ENCODE peak calls at places on chromosomes 11 and 22, in four cellular contexts. One of them, this sample, is unnamed.
A peak's percentile ranks its signal among the peaks of the same experiment; 100 is the strongest.

GRCh38 chr22:37275134-37275533 is 7.2 kb upstream of the CYTH4 start:
- DNase-seq in HepG2: no peak
- DNase-seq in H1: no peak
- DNase-seq in SK-N-SH: no peak
- DNase-seq in this sample: no peak

GRCh38 chr11:69088676-69089146 is 40.0 kb downstream of the TPCN2 start:
- DNase-seq in H1: peak; percentile 70
- DNase-seq in SK-N-SH: peak; percentile 97
- DNase-seq in HepG2: peak; percentile 75
- DNase-seq in this sample: peak; percentile 75

GRCh38 chr11:121241300-121242176 is 51.0 kb upstream of the SC5D start:
- DNase-seq in SK-N-SH: peak; percentile 30
- DNase-seq in HepG2: no peak
- DNase-seq in H1: no peak
- DNase-seq in this sample: no peak

GRCh38 chr11:47858169-47858543 is 10.0 kb upstream of the NUP160 start:
- DNase-seq in SK-N-SH: no peak
- DNase-seq in H1: no peak
- DNase-seq in HepG2: no peak
- DNase-seq in this sample: no peak

GRCh38 chr11:10305262-10305963 is 540 bp downstream of the ADM start:
- DNase-seq in SK-N-SH: peak; percentile 76
- DNase-seq in HepG2: peak; percentile 33
- DNase-seq in H1: no peak
- DNase-seq in this sample: no peak

GRCh38 chr11:20360650-20361049 is 2.9 kb upstream of the HTATIP2 start:
- DNase-seq in HepG2: peak; percentile 53
- DNase-seq in H1: no peak
- DNase-seq in SK-N-SH: no peak
- DNase-seq in this sample: no peak

GRCh38 chr22:37747090-37747714 is 50.4 kb downstream of the TRIOBP start:
- DNase-seq in SK-N-SH: peak; percentile 60
- DNase-seq in HepG2: no peak
- DNase-seq in H1: no peak
- DNase-seq in this sample: no peak

GRCh38 chr11:18729426-18729825 is 3.4 kb upstream of the IGSF22 start:
- DNase-seq in SK-N-SH: no peak
- DNase-seq in HepG2: no peak
- DNase-seq in H1: no peak
- DNase-seq in this sample: no peak

GRCh38 chr22:48199667-48200066 is 1437.2 kb downstream of the TBC1D22A start:
- DNase-seq in H1: no peak
- DNase-seq in HepG2: no peak
- DNase-seq in SK-N-SH: no peak
- DNase-seq in this sample: no peak

GRCh38 chr11:105109855-105110750 is 29.5 kb downstream of the CARD18 start:
- DNase-seq in H1: no peak
- DNase-seq in HepG2: no peak
- DNase-seq in SK-N-SH: no peak
- DNase-seq in this sample: no peak
- H3K9ac ChIP-seq in H1: no peak overlapping the region
- H3K9ac ChIP-seq in HepG2: no peak overlapping the region
- H3K9ac ChIP-seq in SK-N-SH: no peak overlapping the region
- H3K9ac ChIP-seq in this sample: no peak overlapping the region

DNA sequence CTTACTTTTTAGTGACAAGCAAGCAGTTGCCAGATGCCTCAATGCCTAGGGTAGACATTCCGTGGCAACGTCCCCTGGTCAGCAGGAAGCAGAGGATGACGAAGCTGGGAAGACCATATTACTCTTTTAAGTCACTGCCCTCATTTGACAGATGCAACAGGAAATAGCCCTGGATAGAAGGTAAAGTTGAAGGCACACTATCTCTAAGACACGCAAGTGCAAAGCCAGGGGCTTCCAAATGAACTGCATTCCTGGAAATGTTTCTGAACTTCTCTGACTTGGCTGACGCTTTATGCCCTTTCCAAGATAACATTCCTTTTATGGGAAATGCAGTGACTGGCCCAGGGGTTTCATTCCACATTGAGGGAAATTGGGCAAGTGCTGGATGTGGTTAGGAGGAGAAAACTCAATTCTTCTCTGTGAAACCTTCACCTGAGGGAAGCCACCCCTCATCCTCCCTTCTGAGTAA is 14.7 kb downstream of the PCSK7 start:
- DNase-seq in HepG2: no peak
- DNase-seq in H1: no peak
- DNase-seq in SK-N-SH: no peak
- DNase-seq in this sample: no peak
- TF ChIP-seq YY1 in HepG2: no peak
- TF ChIP-seq YY1 in H1: no peak
- TF ChIP-seq YY1 in SK-N-SH: no peak
- TF ChIP-seq YY1 in this sample: no peak

GRCh38 chr11:100152751-100153150 is 534.3 kb upstream of the ARHGAP42 start:
- DNase-seq in HepG2: no peak
- DNase-seq in H1: no peak
- DNase-seq in SK-N-SH: no peak
- DNase-seq in this sample: no peak

DNA sequence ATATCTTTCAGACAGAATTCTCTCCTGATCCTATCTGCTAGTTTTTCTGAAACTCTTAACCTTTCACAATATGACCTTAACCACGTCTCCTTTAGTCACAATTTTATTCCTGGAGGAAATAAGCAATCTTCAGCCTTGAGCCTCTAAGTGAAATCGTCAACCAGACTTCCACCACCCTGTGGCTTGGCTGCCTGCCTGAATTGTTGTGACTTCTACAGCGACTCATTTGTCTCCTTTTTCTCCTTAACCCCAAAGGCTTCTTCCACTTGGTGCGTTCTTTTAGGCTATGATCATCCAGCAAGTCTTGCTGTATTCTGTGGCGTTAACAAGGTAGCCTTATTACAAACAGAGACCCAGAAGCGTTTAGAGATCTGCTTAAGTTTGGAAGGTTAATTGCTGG is 535.1 kb upstream of the ARHGAP42 start:
- DNase-seq in H1: no peak
- DNase-seq in SK-N-SH: no peak
- DNase-seq in HepG2: no peak
- DNase-seq in this sample: no peak
- H3K9ac ChIP-seq in H1: no peak overlapping the region
- H3K9ac ChIP-seq in SK-N-SH: no peak overlapping the region
- H3K9ac ChIP-seq in HepG2: no peak overlapping the region
- H3K9ac ChIP-seq in this sample: no peak overlapping the region

GRCh38 chr22:42717197-42717967 is 3.3 kb downstream of the A4GALT start:
- DNase-seq in H1: peak; percentile 36
- DNase-seq in HepG2: no peak
- DNase-seq in SK-N-SH: no peak
- DNase-seq in this sample: no peak
- TF ChIP-seq YY1 in H1: no peak
- TF ChIP-seq YY1 in HepG2: no peak
- TF ChIP-seq YY1 in SK-N-SH: no peak
- TF ChIP-seq YY1 in this sample: no peak

GRCh38 chr11:118909619-118910308 is 16.0 kb downstream of the BCL9L start:
- DNase-seq in HepG2: no peak
- DNase-seq in H1: no peak
- DNase-seq in SK-N-SH: no peak
- DNase-seq in this sample: no peak

GRCh38 chr11:118911113-118911879 is 14.4 kb downstream of the BCL9L start:
- DNase-seq in H1: no peak
- DNase-seq in HepG2: peak; percentile 83
- DNase-seq in SK-N-SH: no peak
- DNase-seq in this sample: no peak

GRCh38 chr11:118911880-118912741 is 13.6 kb downstream of the BCL9L start:
- DNase-seq in H1: no peak
- DNase-seq in SK-N-SH: no peak
- DNase-seq in HepG2: peak; percentile 83
- DNase-seq in this sample: peak; percentile 96

GRCh38 chr11:118908931-118909618 is 16.7 kb downstream of the BCL9L start:
- DNase-seq in H1: no peak
- DNase-seq in SK-N-SH: peak; percentile 89
- DNase-seq in HepG2: no peak
- DNase-seq in this sample: no peak

DNA sequence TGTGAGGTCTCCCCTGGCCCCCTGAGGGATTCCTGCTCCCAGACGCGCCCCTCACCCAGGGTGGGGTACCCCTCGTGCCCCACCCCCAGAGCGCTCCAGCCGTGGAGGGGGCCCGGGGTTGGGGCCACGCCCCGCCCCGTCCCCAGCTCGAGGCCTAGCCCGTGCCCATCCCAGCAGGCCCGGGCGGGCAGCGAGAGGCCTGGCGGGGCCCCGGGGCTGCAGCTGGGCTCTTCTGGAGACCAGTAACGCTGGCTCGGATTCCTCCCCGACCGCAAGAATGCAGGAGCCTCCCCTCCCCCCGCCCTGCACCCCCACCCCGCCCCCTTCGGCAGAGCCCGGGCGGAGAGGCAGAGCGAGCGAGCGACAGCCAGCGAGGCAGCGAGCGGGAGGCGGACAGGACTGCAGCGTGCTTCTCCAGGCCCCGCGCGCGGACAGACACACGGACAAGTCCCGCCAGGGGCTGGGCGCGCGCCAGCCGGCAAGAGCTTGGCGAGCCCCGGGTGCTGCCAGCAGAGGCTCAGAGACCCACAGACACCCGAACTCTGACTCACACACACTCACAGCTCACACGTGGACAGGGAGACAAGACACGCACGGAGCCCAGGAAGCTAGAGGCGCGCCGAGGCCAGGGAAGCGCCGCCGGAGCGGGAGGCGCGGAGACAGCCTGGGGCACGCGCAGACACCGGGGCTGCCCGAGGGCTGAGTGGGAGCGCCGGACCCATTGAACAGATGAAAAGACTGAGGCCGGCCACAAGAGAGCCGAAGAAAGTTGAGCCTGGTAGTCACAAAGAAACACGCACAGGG is 15.2 kb downstream of the BCL9L start:
- DNase-seq in H1: no peak
- DNase-seq in SK-N-SH: no peak
- DNase-seq in HepG2: peak; percentile 75
- DNase-seq in this sample: no peak
- H3K9ac ChIP-seq in H1: peak overlapping the region; percentile 75
- H3K9ac ChIP-seq in SK-N-SH: peak overlapping the region; percentile 80
- H3K9ac ChIP-seq in HepG2: peak overlapping the region; percentile 86
- H3K9ac ChIP-seq in this sample: peak overlapping the region; percentile 91

DNA sequence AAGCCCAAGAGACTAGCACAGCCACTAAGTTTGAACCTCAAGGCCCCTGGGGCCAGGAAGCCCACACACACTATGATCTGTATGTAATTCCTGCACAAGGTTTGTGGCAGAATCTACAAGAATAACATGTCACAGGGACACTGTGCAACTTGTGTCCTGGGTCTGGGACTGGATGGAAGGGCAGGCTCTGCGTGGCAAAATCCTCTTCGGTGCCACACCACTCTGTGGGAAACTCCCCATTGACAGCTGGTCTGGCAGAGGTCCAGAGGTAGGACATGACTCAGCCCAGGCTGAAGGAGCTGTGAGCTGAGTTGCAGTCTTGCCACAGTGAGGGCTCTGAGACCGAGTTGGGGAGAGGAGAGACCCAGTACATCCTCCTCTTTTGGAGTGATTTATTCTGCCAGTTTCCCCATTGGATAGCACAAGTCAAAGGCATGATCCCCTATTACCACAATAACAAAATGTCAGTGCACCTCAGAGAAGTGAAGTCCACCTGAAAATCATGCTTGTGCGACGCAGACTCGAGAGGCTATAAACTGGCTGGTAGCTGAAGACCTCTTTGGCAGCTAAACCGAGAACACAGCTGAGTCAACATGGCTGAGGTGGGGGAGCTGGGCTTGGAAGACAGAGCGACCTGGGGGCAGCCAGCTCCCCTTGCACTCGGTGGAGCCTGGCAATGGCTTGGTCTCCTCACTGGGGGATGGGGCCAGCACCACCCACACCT is 23.3 kb upstream of the SERPIND1 start:
- DNase-seq in HepG2: no peak
- DNase-seq in SK-N-SH: no peak
- DNase-seq in H1: no peak
- DNase-seq in this sample: no peak
- TF ChIP-seq YY1 in HepG2: no peak
- TF ChIP-seq YY1 in SK-N-SH: no peak
- TF ChIP-seq YY1 in H1: no peak
- TF ChIP-seq YY1 in this sample: no peak